ENCODE peak calls at places on chromosomes 6 and 20, in eight cellular contexts. N is breast epithelium, G is right lobe of liver, Q is A673, U is GM12878, V is WERI-Rb-1, Z is cardiac muscle cell, X is fibroblast of lung. F is an unnamed sample.

GRCh38 chr20:58911970-58912369 is 59.5 kb downstream of the GNAS start:
- DNase-seq in Z (no peak), U (no peak), V (no peak), N (no peak), Q (no peak), G (no peak), X (no peak), F (no peak)

GRCh38 chr20:62136283-62137091 is 6.7 kb downstream of the PSMA7 start:
- DNase-seq in V (peak), G (no peak), X (peak), U (no peak), Q (peak), Z (peak), N (peak), F (peak)

GRCh38 chr6:141561154-141561553 is 571.6 kb upstream of the GJE1 start:
- DNase-seq in X (no peak), G (no peak), Z (no peak), Q (no peak), N (no peak), V (no peak), U (no peak), F (no peak)

GRCh38 chr6:106272289-106272688 is 53.3 kb downstream of the ATG5 start:
- DNase-seq in Z (no peak), U (no peak), V (no peak), G (no peak), N (no peak), X (no peak), Q (no peak), F (no peak)

GRCh38 chr6:123841067-123841896 is 37.6 kb downstream of the NKAIN2 start:
- DNase-seq in V (no peak), U (no peak), X (no peak), N (no peak), G (no peak), Q (no peak), Z (no peak), F (no peak)

GRCh38 chr20:44111712-44112335 is 75.2 kb downstream of the JPH2 start:
- DNase-seq in V (no peak), Q (peak), U (no peak), X (peak), G (no peak), N (peak), Z (peak), F (no peak)

GRCh38 chr6:49556429-49556837 is 6.0 kb downstream of the C6orf141 start:
- DNase-seq in U (no peak), N (no peak), G (no peak), Q (peak), V (no peak), Z (peak), X (peak), F (no peak)

GRCh38 chr6:111784423-111784822 is 88.8 kb downstream of the FYN start:
- DNase-seq in V (no peak), Z (peak), N (no peak), X (peak), Q (peak), G (no peak), U (no peak), F (no peak)

GRCh38 chr20:8421981-8422380 is 289.9 kb downstream of the PLCB1 start:
- DNase-seq in Z (peak), U (no peak), V (no peak), N (no peak), G (no peak), X (no peak), Q (peak), F (no peak)

GRCh38 chr6:138404666-138405337 is 779 bp downstream of the HEBP2 start:
- DNase-seq in N (no peak), U (no peak), X (peak), Z (peak), G (peak), V (no peak), Q (no peak), F (peak)

GRCh38 chr20:14553774-14554524 is 216.5 kb upstream of the FLRT3 start:
- DNase-seq in Q (no peak), U (no peak), N (no peak), G (no peak), V (no peak), Z (peak), X (peak), F (no peak)

GRCh38 chr20:43565758-43566104 is 6.9 kb downstream of the SGK2 start:
- DNase-seq in G (no peak), Z (no peak), Q (no peak), U (no peak), V (no peak), X (no peak), N (no peak), F (no peak)

GRCh38 chr6:117156701-117157100 is 108.7 kb upstream of the VGLL2 start:
- DNase-seq in Z (no peak), N (no peak), V (no peak), Q (no peak), G (no peak), U (no peak), X (no peak), F (no peak)

GRCh38 chr20:3134151-3134550 is 25.5 kb downstream of the FASTKD5 start:
- DNase-seq in Z (no peak), N (no peak), X (no peak), Q (no peak), V (no peak), G (no peak), U (no peak), F (no peak)

GRCh38 chr20:45339084-45339483 is 9.1 kb downstream of the SDC4 start:
- DNase-seq in V (no peak), Z (no peak), N (no peak), U (no peak), X (no peak), Q (no peak), G (no peak), F (no peak)

GRCh38 chr6:155670655-155671054 is 215.0 kb upstream of the NOX3 start:
- DNase-seq in U (no peak), N (no peak), X (no peak), Q (no peak), Z (no peak), V (no peak), G (no peak), F (no peak)

GRCh38 chr6:105501246-105501645 is 98.4 kb upstream of the PREP start:
- DNase-seq in U (no peak), X (no peak), Q (no peak), Z (no peak), G (no peak), V (no peak), N (no peak), F (no peak)

GRCh38 chr6:75317503-75318206 is 33.1 kb upstream of the TMEM30A start:
- DNase-seq in Z (peak), Q (peak), V (no peak), G (no peak), X (peak), N (no peak), U (no peak), F (no peak)

GRCh38 chr6:128335963-128336362 is 184.4 kb downstream of the PTPRK start:
- DNase-seq in U (no peak), N (no peak), Z (no peak), V (no peak), G (no peak), X (no peak), Q (no peak), F (no peak)

GRCh38 chr20:41046716-41047115 is 18.1 kb downstream of the TOP1 start:
- DNase-seq in G (no peak), U (no peak), Z (no peak), X (peak), N (no peak), V (no peak), Q (no peak), F (no peak)

GRCh38 chr6:148177589-148178233 is 164.9 kb upstream of the SASH1 start:
- DNase-seq in U (no peak), G (peak), X (peak), N (no peak), Q (peak), V (peak), Z (peak), F (no peak)

GRCh38 chr6:169913096-169913615 is 161.7 kb downstream of the ERMARD start:
- DNase-seq in Q (no peak), X (no peak), N (no peak), G (no peak), U (no peak), Z (no peak), V (no peak), F (no peak)

DNA sequence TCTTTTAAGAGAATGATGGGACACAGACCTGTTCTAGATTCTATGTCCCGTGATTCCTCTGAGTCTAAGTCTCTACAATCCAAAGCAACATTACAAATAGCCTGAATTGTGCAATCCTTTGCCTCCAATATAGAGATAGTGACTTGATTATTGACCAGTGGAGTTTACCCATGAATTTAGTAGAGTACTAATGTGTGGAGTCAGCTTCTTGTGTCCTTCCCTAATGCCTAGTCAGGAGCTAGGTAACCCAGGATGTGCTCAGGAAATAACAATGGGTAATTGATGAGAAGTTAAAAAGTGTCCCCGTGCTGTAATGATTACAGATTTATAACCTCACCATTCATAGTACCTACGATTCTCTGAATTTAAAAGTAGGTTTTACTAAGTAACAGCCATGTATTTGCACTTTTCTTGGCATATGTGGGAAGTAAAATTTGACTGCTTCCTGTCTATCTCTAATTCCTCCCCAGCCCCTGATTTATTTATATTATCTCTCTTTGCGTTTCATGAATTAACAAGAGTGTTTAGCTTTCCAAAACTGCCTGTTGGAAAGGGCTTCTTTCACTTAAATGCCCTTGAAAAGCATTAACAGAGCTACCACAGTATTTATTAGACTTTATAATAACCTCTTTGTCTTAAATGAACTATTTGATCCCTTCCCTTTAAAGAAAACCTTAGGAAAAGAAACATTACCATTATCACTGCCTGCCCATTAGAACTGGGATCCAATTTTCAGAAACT is 30.5 kb downstream of the NEDD9 start:
- DNase-seq in U (no peak), X (no peak), Q (no peak), V (no peak), N (no peak), G (no peak), Z (no peak), F (no peak)
- H3K27ac ChIP-seq in U (no peak), X (peak), Q (peak), V (no peak), N (peak), G (no peak), Z (no peak), F (no peak)

GRCh38 chr6:54115966-54116365 is 4.7 kb downstream of the MLIP start:
- DNase-seq in X (no peak), G (no peak), N (no peak), U (no peak), Z (no peak), V (no peak), Q (no peak), F (no peak)
- H3K27ac ChIP-seq in X (no peak), G (no peak), N (no peak), U (no peak), Z (no peak), V (no peak), Q (no peak), F (no peak)

DNA sequence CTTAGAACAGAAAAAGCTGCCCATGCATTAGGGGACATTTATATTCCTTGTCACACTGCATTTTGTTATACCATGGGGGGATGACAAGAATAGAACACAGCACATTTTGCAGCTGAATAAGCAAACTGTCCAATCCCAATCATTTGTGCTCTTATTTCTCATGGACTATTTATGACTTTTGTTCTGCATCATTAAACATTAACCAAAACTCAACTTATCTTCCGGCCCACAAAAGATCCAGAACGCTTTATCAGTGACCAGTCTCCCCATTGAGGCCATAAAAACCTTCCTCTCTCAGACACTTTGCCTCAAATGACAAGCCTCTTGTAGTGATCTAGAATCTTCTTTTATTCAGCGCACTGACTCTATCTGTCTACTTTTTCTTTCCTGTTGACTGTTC is 28.4 kb upstream of the FOXQ1 start:
- DNase-seq in Z (no peak), N (no peak), G (no peak), Q (no peak), V (no peak), U (no peak), X (no peak), F (no peak)
- H3K27ac ChIP-seq in Z (no peak), N (no peak), G (no peak), Q (no peak), V (no peak), U (no peak), X (no peak), F (no peak)

GRCh38 chr6:89371849-89372505 is 19.5 kb upstream of the UBE2J1 start:
- DNase-seq in X (peak), Q (peak), V (peak), Z (peak), N (peak), U (no peak), G (peak), F (peak)

GRCh38 chr6:89369009-89369408 is 16.5 kb upstream of the UBE2J1 start:
- DNase-seq in N (peak), X (peak), G (peak), V (peak), U (no peak), Z (peak), Q (peak), F (no peak)

GRCh38 chr6:89364586-89364985 is 12.1 kb upstream of the UBE2J1 start:
- DNase-seq in V (no peak), Z (no peak), G (no peak), Q (no peak), X (no peak), N (no peak), U (no peak), F (no peak)

GRCh38 chr6:89372506-89372901 is 20.0 kb upstream of the UBE2J1 start:
- DNase-seq in Q (no peak), N (no peak), X (no peak), V (no peak), U (no peak), G (no peak), Z (no peak), F (no peak)

DNA sequence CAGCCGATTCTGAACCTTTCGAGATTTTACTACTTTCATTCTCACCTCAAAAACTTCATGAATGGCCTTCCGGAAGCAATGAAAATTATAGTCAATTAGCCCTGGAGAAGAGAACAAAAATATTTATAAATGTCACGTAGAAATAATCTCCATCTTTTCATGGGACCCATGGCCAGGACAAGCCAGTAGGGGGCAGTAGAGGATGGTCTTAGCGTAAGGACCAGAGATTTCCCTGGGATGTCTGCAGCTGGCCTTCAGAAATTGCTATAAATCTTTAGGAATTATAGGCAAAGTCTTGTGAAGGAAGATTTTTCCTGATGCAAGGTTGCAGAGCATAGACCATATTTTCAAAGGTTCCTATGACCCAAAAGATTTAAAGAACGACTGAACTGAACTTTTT is 15.6 kb upstream of the UBE2J1 start:
- DNase-seq in Z (peak), N (no peak), X (peak), V (peak), G (peak), Q (peak), U (no peak), F (peak)
- H3K27ac ChIP-seq in Z (no peak), N (no peak), X (no peak), V (no peak), G (no peak), Q (no peak), U (no peak), F (no peak)

GRCh38 chr6:8530775-8531435 is 95.6 kb upstream of the SLC35B3 start:
- DNase-seq in X (no peak), N (no peak), V (peak), Q (peak), U (no peak), G (no peak), Z (peak), F (no peak)

GRCh38 chr6:8529250-8529649 is 93.9 kb upstream of the SLC35B3 start:
- DNase-seq in G (no peak), Q (no peak), V (no peak), X (no peak), N (no peak), Z (no peak), U (no peak), F (no peak)

GRCh38 chr6:8525370-8525769 is 90.0 kb upstream of the SLC35B3 start:
- DNase-seq in U (no peak), G (no peak), Z (no peak), Q (no peak), V (no peak), X (no peak), N (no peak), F (no peak)

GRCh38 chr6:8527818-8528217 is 92.5 kb upstream of the SLC35B3 start:
- DNase-seq in Z (no peak), G (no peak), Q (no peak), V (no peak), U (no peak), X (no peak), N (no peak), F (no peak)

DNA sequence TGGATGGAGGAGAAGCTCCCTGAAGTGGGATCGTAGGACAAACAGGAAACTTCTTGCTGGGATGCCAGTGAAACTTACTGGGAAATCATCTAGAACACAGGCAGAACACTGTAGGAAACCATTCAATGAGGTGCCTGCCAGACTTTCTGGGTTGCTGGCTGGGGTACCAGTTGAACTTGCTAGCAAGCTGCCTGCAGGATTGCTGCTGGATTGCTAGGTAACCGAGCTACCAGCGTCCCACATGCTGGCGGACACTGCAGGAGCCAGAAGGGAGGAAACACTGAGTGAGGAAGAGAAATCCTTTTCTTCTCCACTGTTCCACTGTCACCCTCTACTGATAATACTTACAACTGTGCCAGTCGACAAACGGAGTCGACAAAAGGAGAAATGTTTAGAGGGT is 91.3 kb upstream of the SLC35B3 start:
- DNase-seq in V (no peak), N (peak), Q (no peak), U (no peak), G (no peak), Z (no peak), X (no peak), F (no peak)
- H3K27ac ChIP-seq in V (no peak), N (peak), Q (no peak), U (no peak), G (no peak), Z (no peak), X (no peak), F (no peak)

DNA sequence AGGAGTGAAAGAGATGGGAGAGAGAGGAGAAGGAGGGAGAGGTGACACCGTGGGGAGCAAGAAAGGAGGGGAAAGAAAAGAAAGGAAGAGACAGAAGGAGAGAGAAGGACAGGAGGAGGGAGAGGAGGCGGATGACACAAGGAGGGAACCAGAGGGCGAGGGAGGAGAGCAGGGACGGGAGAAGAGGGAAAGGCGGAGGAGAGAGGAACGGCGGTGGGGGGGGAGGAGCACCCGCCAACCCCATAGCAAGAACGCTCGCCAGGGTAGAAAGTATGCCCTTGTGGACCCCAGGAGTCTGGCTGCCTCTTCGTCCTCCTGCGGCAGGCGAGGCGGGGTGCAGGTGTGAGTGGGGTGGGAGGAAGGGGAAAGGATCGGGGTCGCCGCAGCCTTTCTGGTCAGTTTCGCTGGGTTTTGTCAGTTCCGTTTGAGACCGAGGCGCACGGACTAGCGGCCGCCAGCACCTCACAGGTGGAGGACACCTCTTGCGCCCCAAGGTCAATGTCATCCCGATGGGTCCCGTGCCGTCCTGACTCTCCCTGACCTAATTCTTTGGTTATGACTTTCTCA is 4.4 kb upstream of the INSM1 start:
- DNase-seq in Q (no peak), G (no peak), X (no peak), Z (no peak), N (no peak), V (no peak), U (no peak), F (no peak)
- H3K27ac ChIP-seq in Q (no peak), G (no peak), X (no peak), Z (no peak), N (no peak), V (no peak), U (no peak), F (no peak)